ENCODE peak calls at places on chromosome 22, in four cellular contexts. One of them, this sample, is unnamed.

GRCh38 chr22:42111798-42112197 is 18.8 kb downstream of the CYP2D6 start:
- DNase-seq in sciatic nerve: no peak
- DNase-seq in GM04504: no peak
- DNase-seq in heart right ventricle: no peak
- DNase-seq in this sample: no peak

GRCh38 chr22:22897036-22897435 is 9.4 kb downstream of the IGLL5 start:
- DNase-seq in sciatic nerve: peak; percentile 33
- DNase-seq in GM04504: no peak
- DNase-seq in heart right ventricle: no peak
- DNase-seq in this sample: no peak

GRCh38 chr22:26837784-26838520 is 180.6 kb downstream of the MIAT start:
- DNase-seq in sciatic nerve: no peak
- DNase-seq in GM04504: no peak
- DNase-seq in heart right ventricle: no peak
- DNase-seq in this sample: no peak

GRCh38 chr22:25024895-25025294 is 72.4 kb downstream of the KIAA1671 start:
- DNase-seq in sciatic nerve: no peak
- DNase-seq in GM04504: no peak
- DNase-seq in heart right ventricle: no peak
- DNase-seq in this sample: no peak

GRCh38 chr22:49270595-49271368 is 556.9 kb downstream of the BRD1 start:
- DNase-seq in sciatic nerve: peak; percentile 35
- DNase-seq in GM04504: no peak
- DNase-seq in heart right ventricle: no peak
- DNase-seq in this sample: no peak

GRCh38 chr22:42645938-42646568 is 3.1 kb downstream of the CYB5R3 start:
- DNase-seq in sciatic nerve: no peak
- DNase-seq in GM04504: no peak
- DNase-seq in heart right ventricle: no peak
- DNase-seq in this sample: no peak

GRCh38 chr22:20533879-20534265 is 26.5 kb downstream of the MED15 start:
- DNase-seq in sciatic nerve: no peak
- DNase-seq in GM04504: no peak
- DNase-seq in heart right ventricle: no peak
- DNase-seq in this sample: no peak

GRCh38 chr22:49971232-49972162 is 10.9 kb downstream of the PIM3 start:
- DNase-seq in sciatic nerve: peak; percentile 88
- DNase-seq in GM04504: no peak
- DNase-seq in heart right ventricle: peak; percentile 87
- DNase-seq in this sample: no peak

GRCh38 chr22:46734830-46735453 is 3.1 kb downstream of the CERK start:
- DNase-seq in sciatic nerve: no peak
- DNase-seq in GM04504: no peak
- DNase-seq in heart right ventricle: no peak
- DNase-seq in this sample: no peak

GRCh38 chr22:22235564-22235963 is 9.0 kb upstream of the VPREB1 start:
- DNase-seq in sciatic nerve: no peak
- DNase-seq in GM04504: no peak
- DNase-seq in heart right ventricle: no peak
- DNase-seq in this sample: no peak

This sample was measured in SW 1271.